ENCODE peak calls at places on chromosomes 7 and 10, in six cellular contexts. F is transverse colon, P is GM23338, E is upper lobe of right lung, A is sigmoid colon, X is spleen. Q is an unnamed sample. For H3K4me1 and H3K36me3, the result is how much of the 10 kb centered on the place peaks cover.

GRCh38 chr10:21954132-21954531 is 49.4 kb downstream of the DNAJC1 start:
- DNase-seq in E (no peak), P (no peak), A (no peak), F (no peak), X (no peak), Q (no peak)

GRCh38 chr7:70589010-70589409 is 542.9 kb upstream of the GALNT17 start:
- DNase-seq in A (no peak), E (no peak), P (peak), F (no peak), X (no peak), Q (no peak)

GRCh38 chr10:69209787-69210480 is 10.2 kb upstream of the HKDC1 start:
- DNase-seq in A (no peak), P (no peak), E (no peak), F (no peak), X (no peak), Q (no peak)

GRCh38 chr7:146146866-146147265 is 30.3 kb downstream of the CNTNAP2 start:
- DNase-seq in A (no peak), P (no peak), X (no peak), F (no peak), E (no peak), Q (no peak)

GRCh38 chr10:87617503-87617902 is 42.2 kb upstream of the PAPSS2 start:
- DNase-seq in A (no peak), F (no peak), X (no peak), E (no peak), P (no peak), Q (no peak)

GRCh38 chr10:132856869-132857524 is 71.0 kb upstream of the NKX6-2 start:
- DNase-seq in F (peak), E (peak), P (no peak), A (peak), X (peak), Q (no peak)

GRCh38 chr7:111029141-111029572 is 61.8 kb upstream of the LRRN3 start:
- DNase-seq in X (no peak), A (no peak), P (no peak), E (no peak), F (no peak), Q (no peak)

GRCh38 chr10:76902949-76903348 is 734.7 kb downstream of the KCNMA1 start:
- DNase-seq in P (peak), A (no peak), E (no peak), X (no peak), F (peak), Q (peak)

GRCh38 chr7:2005746-2006145 is 227.0 kb downstream of the MAD1L1 start:
- DNase-seq in X (peak), E (no peak), F (peak), A (peak), P (no peak), Q (no peak)

GRCh38 chr10:58954163-58954562 is 222.3 kb upstream of the PHYHIPL start:
- DNase-seq in E (no peak), A (no peak), F (no peak), X (no peak), P (no peak), Q (no peak)

GRCh38 chr7:105854516-105854915 is 21.9 kb downstream of the ATXN7L1 start:
- DNase-seq in P (no peak), X (no peak), F (no peak), E (no peak), A (no peak), Q (no peak)

GRCh38 chr7:134527979-134528371 is 608 bp downstream of the AKR1B10 start:
- DNase-seq in F (no peak), X (no peak), E (no peak), A (no peak), P (peak), Q (peak)

GRCh38 chr10:70596110-70596798 is 6.3 kb downstream of the PRF1 start:
- DNase-seq in P (no peak), F (no peak), A (no peak), E (no peak), X (no peak), Q (no peak)

GRCh38 chr10:51063166-51063565 is 11.1 kb upstream of the PRKG1 start:
- DNase-seq in E (no peak), F (no peak), A (no peak), X (no peak), P (no peak), Q (no peak)

GRCh38 chr7:107203607-107204006 is 34.8 kb downstream of the HBP1 start:
- DNase-seq in F (no peak), P (no peak), X (no peak), A (no peak), E (no peak), Q (no peak)

GRCh38 chr10:95741807-95742528 is 14.0 kb upstream of the ENTPD1 start:
- DNase-seq in F (peak), E (no peak), X (no peak), P (peak), A (no peak), Q (peak)

GRCh38 chr7:93958216-93958615 is 36.7 kb downstream of the GNG11 start:
- DNase-seq in F (no peak), E (no peak), A (no peak), P (no peak), X (no peak), Q (no peak)

GRCh38 chr10:121237718-121238117 is 360.5 kb downstream of the FGFR2 start:
- DNase-seq in X (no peak), E (no peak), A (no peak), P (peak), F (no peak), Q (no peak)

GRCh38 chr7:13702261-13702660 is 287.2 kb downstream of the ETV1 start:
- DNase-seq in F (no peak), A (no peak), E (no peak), X (no peak), P (no peak), Q (no peak)

GRCh38 chr7:537911-538634 is 18.4 kb upstream of the PDGFA start:
- DNase-seq in F (peak), P (peak), E (peak), X (peak), A (no peak), Q (no peak)

GRCh38 chr7:130393095-130393494 is 12.8 kb downstream of the CPA1 start:
- DNase-seq in E (no peak), A (no peak), F (no peak), P (no peak), X (no peak), Q (no peak)

GRCh38 chr10:83706120-83706519 is 433.2 kb upstream of the GHITM start:
- DNase-seq in P (no peak), F (no peak), E (no peak), A (no peak), X (no peak), Q (no peak)

GRCh38 chr7:6026011-6026819 is 5.0 kb upstream of the ANKRD61 start:
- DNase-seq in E (peak), P (peak), X (peak), F (peak), A (peak), Q (peak)

GRCh38 chr10:34956756-34957155 is 133.4 kb downstream of the CUL2 start:
- DNase-seq in F (no peak), A (no peak), X (no peak), P (no peak), E (no peak), Q (no peak)

GRCh38 chr7:122302826-122303521 is 1.6 kb downstream of the FEZF1 start:
- DNase-seq in A (no peak), E (no peak), X (no peak), F (no peak), P (no peak), Q (no peak)

GRCh38 chr7:2729043-2729892 is 41.3 kb downstream of the AMZ1 start:
- DNase-seq in F (no peak), E (peak), A (peak), X (peak), P (no peak), Q (no peak)

GRCh38 chr10:90458054-90458453 is 399.8 kb downstream of the HTR7 start:
- DNase-seq in X (no peak), P (no peak), F (no peak), E (no peak), A (no peak), Q (no peak)

GRCh38 chr10:119090968-119091367 is 10.4 kb upstream of the EIF3A start:
- DNase-seq in A (no peak), P (no peak), F (peak), E (no peak), X (no peak), Q (no peak)

GRCh38 chr10:52757777-52758176 is 14.8 kb downstream of the MBL2 start:
- DNase-seq in X (no peak), F (no peak), P (no peak), A (no peak), E (no peak), Q (no peak)

GRCh38 chr7:128861957-128862570 is 592 bp upstream of the ATP6V1F start:
- DNase-seq in P (no peak), F (no peak), X (no peak), E (no peak), A (no peak), Q (no peak)

GRCh38 chr7:157739056-157739455 is 402.3 kb downstream of the DNAJB6 start:
- DNase-seq in P (no peak), E (no peak), X (no peak), F (no peak), A (no peak), Q (no peak)

GRCh38 chr10:21516270-21517131 is 9.0 kb downstream of the SKIDA1 start:
- DNase-seq in A (peak), X (peak), F (peak), E (peak), P (peak), Q (peak)

GRCh38 chr10:48531486-48531885 is 73.4 kb downstream of the ARHGAP22 start:
- DNase-seq in X (no peak), E (no peak), A (no peak), F (no peak), P (no peak), Q (no peak)

GRCh38 chr7:140899883-140900282 is 24.8 kb downstream of the BRAF start:
- DNase-seq in F (no peak), E (no peak), A (no peak), P (peak), X (no peak), Q (no peak)

GRCh38 chr10:104622598-104623209 is 18.4 kb upstream of the SORCS3 start:
- DNase-seq in X (no peak), F (no peak), P (peak), E (no peak), A (no peak), Q (no peak)

DNA sequence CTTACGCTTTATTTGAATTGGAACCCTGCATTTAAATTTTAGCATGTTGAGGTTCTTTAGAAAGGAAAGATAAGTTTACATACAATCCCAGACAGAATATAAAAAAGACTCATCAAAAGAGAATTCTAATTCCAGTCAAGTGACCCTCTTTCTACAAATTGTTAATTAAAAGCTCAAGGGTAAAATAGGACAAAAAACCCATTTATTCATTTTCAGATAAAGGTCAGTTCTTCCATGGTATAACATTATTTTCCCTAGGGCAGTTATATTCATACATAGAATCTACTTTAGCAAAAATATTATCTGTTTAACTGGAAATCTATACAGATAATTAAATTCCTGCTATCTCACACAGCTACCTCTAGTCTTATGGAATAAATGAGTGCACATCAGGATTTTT is 137.5 kb upstream of the LAMB4 start:
- DNase-seq in P (no peak), F (no peak), E (no peak), X (no peak), A (no peak), Q (no peak)
- H3K4me1 ChIP-seq in P (under half), F (under half), E (under half), X (under half), A (under half), Q (under half)

GRCh38 chr10:100948916-100949315 is 20.4 kb upstream of the SEMA4G start:
- DNase-seq in A (no peak), P (no peak), X (no peak), F (no peak), E (no peak), Q (no peak)
- H3K36me3 ChIP-seq in A (half or more), P (under half), X (half or more), F (half or more), E (half or more), Q (half or more)

DNA sequence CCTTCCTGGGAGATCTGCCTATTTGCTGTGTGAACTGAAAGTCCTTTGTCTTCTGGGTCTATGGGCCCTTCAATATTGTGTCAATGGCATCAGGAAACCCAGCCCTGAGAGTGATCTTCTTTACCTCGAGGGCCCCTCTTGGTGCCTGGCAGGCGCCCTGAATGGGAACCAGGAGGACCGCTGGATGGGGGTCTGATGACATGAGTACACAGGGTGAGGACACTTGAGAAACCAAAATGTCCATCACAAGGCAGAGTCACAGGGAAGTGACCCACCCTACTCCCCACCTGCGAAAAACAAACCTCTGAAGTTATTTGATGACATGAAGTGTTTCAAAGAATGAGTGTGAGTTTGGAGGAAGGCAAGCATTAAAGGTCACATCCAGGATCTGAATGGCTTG is 17.3 kb downstream of the SFTPA1 start:
- DNase-seq in X (no peak), E (no peak), A (no peak), P (no peak), F (no peak), Q (no peak)
- H3K4me3 ChIP-seq in X (no peak), E (no peak), A (no peak), P (no peak), F (no peak), Q (no peak)

GRCh38 chr10:71966046-71967004 is 2.1 kb downstream of the CHST3 start:
- DNase-seq in P (no peak), E (no peak), X (no peak), A (peak), F (no peak), Q (no peak)
- H3K4me1 ChIP-seq in P (under half), E (under half), X (under half), A (under half), F (under half), Q (half or more)

GRCh38 chr7:50603288-50603687 is 38.1 kb upstream of the DDC start:
- DNase-seq in P (no peak), F (no peak), X (no peak), A (no peak), E (no peak), Q (no peak)

GRCh38 chr7:50610521-50611277 is 45.5 kb upstream of the DDC start:
- DNase-seq in A (no peak), F (no peak), E (no peak), X (no peak), P (no peak), Q (no peak)

GRCh38 chr7:50608196-50608906 is 43.1 kb upstream of the DDC start:
- DNase-seq in X (no peak), E (no peak), A (no peak), F (no peak), P (no peak), Q (no peak)

GRCh38 chr7:50605059-50605458 is 39.9 kb upstream of the DDC start:
- DNase-seq in X (no peak), F (no peak), A (no peak), E (no peak), P (no peak), Q (no peak)

DNA sequence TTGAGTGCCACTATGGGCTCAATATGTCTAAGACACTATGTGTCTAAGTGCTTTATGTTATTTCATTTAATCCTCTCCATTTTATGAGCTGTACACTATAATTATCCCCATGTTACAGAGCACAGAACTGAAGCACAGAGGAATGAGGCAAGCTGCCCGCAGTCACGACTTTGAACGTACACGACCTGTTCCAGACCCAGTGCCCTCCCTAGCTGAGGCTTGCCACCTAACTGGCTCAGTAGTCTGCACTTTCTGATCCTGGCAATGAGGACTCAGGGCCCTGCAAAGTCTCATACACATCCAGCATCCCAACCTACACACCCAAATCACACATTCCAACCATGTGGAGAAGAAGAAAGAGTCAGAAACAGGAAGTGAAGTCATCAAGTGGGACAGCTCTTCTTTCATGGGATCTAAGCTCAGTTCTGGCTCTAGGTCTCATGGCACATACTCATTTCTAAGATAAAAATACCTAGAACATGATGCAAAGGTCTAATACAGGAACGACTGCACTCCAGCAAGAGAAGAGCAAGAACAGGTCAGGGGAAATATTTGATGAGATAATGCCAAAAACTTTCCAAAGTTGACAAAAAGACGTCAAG is 42.4 kb upstream of the DDC start:
- DNase-seq in A (no peak), P (no peak), X (no peak), F (no peak), E (no peak), Q (no peak)
- H3K36me3 ChIP-seq in A (half or more), P (under half), X (half or more), F (under half), E (half or more), Q (under half)

GRCh38 chr7:18177129-18177814 is 149.6 kb upstream of the PRPS1L1 start:
- DNase-seq in A (no peak), F (no peak), E (no peak), P (no peak), X (no peak), Q (no peak)

GRCh38 chr7:18174996-18175395 is 147.3 kb upstream of the PRPS1L1 start:
- DNase-seq in E (no peak), F (no peak), P (no peak), X (peak), A (no peak), Q (no peak)

GRCh38 chr7:18177815-18178660 is 150.4 kb upstream of the PRPS1L1 start:
- DNase-seq in F (no peak), P (no peak), E (peak), X (peak), A (no peak), Q (no peak)

GRCh38 chr7:18179058-18179457 is 151.4 kb upstream of the PRPS1L1 start:
- DNase-seq in E (no peak), A (no peak), P (no peak), F (no peak), X (no peak), Q (no peak)

GRCh38 chr7:18175801-18176450 is 148.3 kb upstream of the PRPS1L1 start:
- DNase-seq in P (no peak), E (no peak), A (no peak), F (no peak), X (no peak), Q (no peak)
- H3K4me3 ChIP-seq in P (no peak), E (no peak), A (no peak), F (no peak), X (no peak), Q (no peak)

GRCh38 chr10:62356447-62356846 is 17.7 kb upstream of the ZNF365 start:
- DNase-seq in F (no peak), P (no peak), A (no peak), X (no peak), E (no peak), Q (no peak)
- H3K4me1 ChIP-seq in F (under half), P (under half), A (under half), X (under half), E (under half), Q (under half)